ENCODE peak calls at places on chromosomes 12 and 14, in eight cellular contexts. Q is activated B cell treated with CpG ODN at 0.5 μM for 24 hours, Y is OCI-LY7, B is GM10248, M is pancreas, Z is PC-9, S is fibroblast of pulmonary artery, F is dorsolateral prefrontal cortex. E is an unnamed sample.

GRCh38 chr12:51907083-51907863 is at the start of gene ACVRL1:
- DNase-seq in S (no peak), Y (no peak), Z (no peak), F (no peak), Q (no peak), B (no peak), M (peak; percentile 75), E (no peak)

GRCh38 chr14:49460647-49461046 is 125.5 kb downstream of the RPS29 start:
- DNase-seq in B (no peak), Y (no peak), Z (peak; percentile 15), M (no peak), F (no peak), Q (no peak), S (no peak), E (no peak)

GRCh38 chr14:105773584-105773983 is 247.2 kb downstream of the TMEM121 start:
- DNase-seq in S (no peak), Z (no peak), Y (no peak), Q (no peak), M (no peak), F (no peak), B (no peak), E (no peak)

GRCh38 chr12:30794020-30794419 is 39.3 kb upstream of the CAPRIN2 start:
- DNase-seq in F (no peak), B (no peak), Z (peak; percentile 56), S (no peak), Y (no peak), Q (no peak), M (no peak), E (peak; percentile 3)

GRCh38 chr12:70598467-70599194 is 38.6 kb downstream of the PTPRB start:
- DNase-seq in Y (no peak), M (no peak), F (no peak), S (peak; percentile 75), Q (no peak), B (no peak), Z (no peak), E (no peak)

GRCh38 chr14:33756833-33757232 is 194.0 kb downstream of the EGLN3 start:
- DNase-seq in Q (no peak), F (no peak), B (no peak), M (no peak), S (no peak), Z (no peak), Y (no peak), E (no peak)

GRCh38 chr14:96400495-96400894 is 8.6 kb downstream of the AK7 start:
- DNase-seq in B (no peak), F (peak; percentile 58), Z (no peak), M (no peak), S (no peak), Y (no peak), Q (no peak), E (no peak)

GRCh38 chr14:26190644-26191043 is 407.2 kb downstream of the NOVA1 start:
- DNase-seq in M (no peak), F (no peak), Z (no peak), S (peak; percentile 39), Q (no peak), B (no peak), Y (no peak), E (no peak)

GRCh38 chr14:52802597-52802996 is 11.2 kb upstream of the GNPNAT1 start:
- DNase-seq in Y (no peak), F (no peak), Z (no peak), Q (no peak), S (no peak), B (no peak), M (no peak), E (peak; percentile 34)

GRCh38 chr14:38623661-38624060 is 367.8 kb upstream of the CLEC14A start:
- DNase-seq in F (no peak), B (no peak), S (no peak), Q (no peak), Z (no peak), Y (no peak), M (no peak), E (peak; percentile 12)

GRCh38 chr12:53751336-53752191 is at the start of gene CISTR:
- DNase-seq in Z (no peak), F (peak; percentile 34), M (peak; percentile 74), B (peak; percentile 75), S (no peak), Y (peak; percentile 84), Q (peak; percentile 65), E (no peak)

GRCh38 chr14:69170848-69171247 is 17.9 kb upstream of the DCAF5 start:
- DNase-seq in S (no peak), F (no peak), Y (no peak), Q (no peak), B (no peak), Z (no peak), M (no peak), E (peak; percentile 18)

DNA sequence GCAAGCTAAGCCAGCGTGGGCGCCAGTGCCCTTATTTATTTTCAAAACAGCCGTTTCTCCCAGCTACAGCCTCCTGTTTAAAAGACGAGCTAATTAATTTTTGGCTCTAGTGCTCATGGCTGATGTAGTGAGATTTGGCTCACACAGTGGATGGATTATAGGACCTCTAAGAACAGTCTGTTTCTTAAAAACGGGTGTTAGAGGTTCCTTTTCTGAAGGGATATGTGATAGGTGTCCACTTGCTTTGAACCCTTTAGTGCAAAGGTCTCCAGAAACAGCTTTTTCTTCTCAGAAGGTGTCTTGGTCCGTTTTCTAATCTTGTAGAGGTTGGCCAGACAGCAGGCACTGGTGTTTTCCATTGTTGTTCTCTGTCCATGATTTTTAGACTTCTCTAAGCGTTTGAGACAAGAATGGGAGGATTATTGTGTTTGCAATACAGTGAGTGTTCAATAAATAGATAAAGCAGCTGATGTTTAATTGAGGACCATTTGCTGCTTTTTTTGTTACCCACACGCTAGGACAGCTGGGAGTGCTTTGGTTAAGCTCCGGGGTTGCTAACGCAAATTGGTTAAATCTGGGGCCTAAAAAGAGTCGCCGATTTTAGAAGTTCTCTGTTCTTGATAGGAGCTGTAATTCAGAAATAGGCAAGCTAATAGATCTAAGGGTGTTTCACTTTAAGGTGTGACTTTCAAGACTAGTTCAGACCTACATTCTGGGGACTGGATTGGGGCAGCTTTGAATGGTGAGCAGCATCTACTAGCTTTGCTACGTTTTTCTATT is 1.0 kb downstream of the BORCS5 start:
- DNase-seq in F (peak; percentile 52), S (no peak), M (no peak), Z (no peak), B (peak; percentile 44), Y (peak; percentile 46), Q (no peak), E (no peak)
- TF ChIP-seq CTCF in F (no peak), S (no peak), M (no peak), Z (no peak), B (no peak), Y (no peak), Q (no peak), E (no peak)

DNA sequence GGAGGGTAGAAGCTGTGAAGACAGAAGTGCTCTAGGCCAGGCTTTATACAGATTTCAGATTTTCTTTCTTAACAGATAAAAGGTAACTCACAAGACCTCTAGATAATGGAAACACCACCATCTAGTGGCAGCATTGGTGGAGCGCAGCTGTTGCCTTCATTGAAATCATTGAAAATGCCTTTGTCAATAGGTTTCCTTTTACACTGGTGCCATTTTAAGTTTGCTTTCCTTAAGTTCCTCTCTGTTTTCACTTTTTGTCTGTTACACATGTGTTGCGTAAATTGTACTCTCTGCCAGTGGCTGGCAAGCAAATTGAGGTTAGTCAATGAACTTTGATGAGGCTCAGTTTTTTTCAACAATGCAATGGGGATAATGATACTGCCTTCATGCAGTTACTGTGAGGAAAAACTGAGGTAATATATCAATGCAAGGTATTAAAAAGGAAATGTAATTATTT is 31.1 kb downstream of the ALDH1L2 start:
- DNase-seq in Q (peak; percentile 36), F (peak; percentile 90), M (no peak), B (peak; percentile 57), Z (peak; percentile 70), Y (peak; percentile 87), S (peak; percentile 86), E (peak; percentile 82)
- TF ChIP-seq CTCF in Q (peak; percentile 96), F (peak; percentile 96), M (peak; percentile 80), B (peak; percentile 94), Z (peak; percentile 92), Y (peak; percentile 99), S (peak; percentile 95), E (peak; percentile 77)

GRCh38 chr12:106205208-106206069 is 42.4 kb downstream of the CKAP4 start:
- DNase-seq in Y (no peak), M (peak; percentile 70), S (no peak), F (no peak), Q (no peak), B (no peak), Z (peak; percentile 47), E (peak; percentile 43)
- TF ChIP-seq CTCF in Y (peak; percentile 38), M (no peak), S (no peak), F (peak; percentile 25), Q (no peak), B (no peak), Z (peak; percentile 50), E (peak; percentile 38)

DNA sequence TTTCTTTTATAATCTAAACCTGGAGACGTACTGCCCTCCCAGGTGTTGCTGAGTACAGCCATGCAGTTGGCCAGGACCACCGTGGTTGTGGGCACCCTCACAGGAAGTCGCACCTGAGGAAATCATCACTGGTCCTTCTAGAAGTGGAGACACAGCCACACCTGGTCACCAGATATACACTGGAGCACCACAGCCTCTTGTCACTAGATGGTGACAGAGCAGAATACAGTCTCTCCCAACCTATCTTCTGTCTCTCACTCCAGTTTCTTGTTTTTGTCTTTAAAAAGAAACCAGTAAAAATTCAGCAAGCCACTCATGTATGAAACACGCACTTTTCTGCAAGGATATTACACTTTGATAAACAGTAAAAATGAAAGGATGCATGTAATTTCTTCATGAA is 43.1 kb upstream of the GPHB5 start:
- DNase-seq in Y (peak; percentile 29), S (no peak), M (no peak), Q (no peak), B (no peak), Z (no peak), F (no peak), E (no peak)
- TF ChIP-seq CTCF in Y (peak; percentile 64), S (no peak), M (no peak), Q (no peak), B (no peak), Z (no peak), F (no peak), E (no peak)

GRCh38 chr12:106956048-106956935 is 585 bp downstream of the TMEM263 start:
- DNase-seq in F (peak; percentile 39), M (peak; percentile 88), Q (peak; percentile 25), B (peak; percentile 73), Y (peak; percentile 63), Z (peak; percentile 46), S (peak; percentile 93), E (peak; percentile 76)
- TF ChIP-seq CTCF in F (peak; percentile 19), M (no peak), Q (no peak), B (peak; percentile 10), Y (peak; percentile 33), Z (no peak), S (no peak), E (no peak)

GRCh38 chr14:77186911-77187648 is 5.5 kb downstream of the TMEM63C start:
- DNase-seq in Y (no peak), B (no peak), M (peak; percentile 78), F (no peak), Z (peak; percentile 72), S (peak; percentile 6), Q (no peak), E (peak; percentile 85)

GRCh38 chr14:77194706-77195105 is 13.1 kb downstream of the TMEM63C start:
- DNase-seq in Y (no peak), B (no peak), Z (no peak), Q (no peak), S (no peak), F (no peak), M (no peak), E (no peak)

GRCh38 chr14:77187649-77188012 is 6.0 kb downstream of the TMEM63C start:
- DNase-seq in Z (no peak), B (no peak), Q (no peak), M (no peak), S (no peak), F (no peak), Y (no peak), E (no peak)

GRCh38 chr14:77189479-77189878 is 7.9 kb downstream of the TMEM63C start:
- DNase-seq in Y (no peak), Z (no peak), Q (no peak), F (no peak), S (no peak), M (no peak), B (no peak), E (no peak)

GRCh38 chr14:77190977-77191376 is 9.4 kb downstream of the TMEM63C start:
- DNase-seq in Q (no peak), Y (no peak), S (no peak), B (no peak), F (no peak), M (no peak), Z (no peak), E (no peak)
- TF ChIP-seq CTCF in Q (no peak), Y (no peak), S (no peak), B (no peak), F (no peak), M (no peak), Z (no peak), E (no peak)